ENCODE peak calls at places on chromosomes 4 and X, in eight cellular contexts. J, L, T, V, K, D, E and P are unnamed samples.

GRCh38 chr4:188714907-188715306 is 575.7 kb downstream of the TRIML1 start:
- DNase-seq in J (no peak), L (no peak), T (no peak), V (no peak), K (no peak), D (no peak), E (no peak), P (no peak)

GRCh38 chr4:8355864-8356565 is 84.5 kb downstream of the ACOX3 start:
- DNase-seq in J (no peak), L (no peak), T (no peak), V (no peak), K (no peak), D (no peak), E (no peak), P (no peak)

GRCh38 chrX:118724352-118724751 is 3.1 kb upstream of the IL13RA1 start:
- DNase-seq in J (no peak), L (no peak), T (no peak), V (no peak), K (no peak), D (no peak), E (no peak), P (no peak)

GRCh38 chrX:33339219-33339618 is 127.9 kb upstream of the DMD start:
- DNase-seq in J (no peak), L (no peak), T (peak; percentile 8), V (no peak), K (no peak), D (peak; percentile 1), E (no peak), P (no peak)

GRCh38 chr4:17128268-17128667 is 229.8 kb upstream of the LDB2 start:
- DNase-seq in J (no peak), L (no peak), T (no peak), V (no peak), K (no peak), D (no peak), E (no peak), P (no peak)

GRCh38 chr4:93617596-93617995 is 211.0 kb upstream of the ATOH1 start:
- DNase-seq in J (no peak), L (no peak), T (peak; percentile 55), V (no peak), K (no peak), D (no peak), E (no peak), P (no peak)

GRCh38 chrX:132292753-132293152 is 73.5 kb upstream of the RAP2C start:
- DNase-seq in J (peak; percentile 58), L (peak; percentile 55), T (peak; percentile 70), V (peak; percentile 15), K (no peak), D (peak; percentile 66), E (no peak), P (peak; percentile 42)

GRCh38 chr4:145956288-145956890 is 17.8 kb upstream of the ZNF827 start:
- DNase-seq in J (peak; percentile 71), L (no peak), T (peak; percentile 60), V (no peak), K (no peak), D (peak; percentile 75), E (peak; percentile 25), P (peak; percentile 60)

GRCh38 chr4:139986621-139987510 is 167.1 kb downstream of the MAML3 start:
- DNase-seq in J (no peak), L (no peak), T (no peak), V (no peak), K (no peak), D (no peak), E (no peak), P (no peak)

GRCh38 chrX:115650916-115651315 is 89.9 kb downstream of the PLS3 start:
- DNase-seq in J (peak; percentile 44), L (peak; percentile 19), T (peak; percentile 74), V (peak; percentile 23), K (no peak), D (peak; percentile 52), E (peak; percentile 39), P (no peak)

GRCh38 chr4:156692016-156692415 is 279.6 kb downstream of the PDGFC start:
- DNase-seq in J (no peak), L (no peak), T (no peak), V (no peak), K (no peak), D (no peak), E (no peak), P (no peak)

GRCh38 chr4:24979554-24979953 is 51.2 kb downstream of the LGI2 start:
- DNase-seq in J (no peak), L (no peak), T (no peak), V (no peak), K (no peak), D (peak; percentile 9), E (no peak), P (no peak)

GRCh38 chr4:168019019-168019651 is 73.2 kb upstream of the ANXA10 start:
- DNase-seq in J (no peak), L (no peak), T (no peak), V (no peak), K (no peak), D (peak; percentile 35), E (no peak), P (no peak)

GRCh38 chrX:50606300-50606950 is 135.8 kb upstream of the DGKK start:
- DNase-seq in J (no peak), L (no peak), T (no peak), V (no peak), K (no peak), D (no peak), E (no peak), P (no peak)

GRCh38 chr4:84767163-84767562 is 184.2 kb downstream of the CDS1 start:
- DNase-seq in J (peak; percentile 42), L (no peak), T (no peak), V (no peak), K (no peak), D (no peak), E (no peak), P (no peak)

GRCh38 chr4:153209410-153209809 is 5.2 kb downstream of the TRIM2 start:
- DNase-seq in J (no peak), L (no peak), T (no peak), V (no peak), K (no peak), D (no peak), E (no peak), P (no peak)

GRCh38 chr4:6394671-6395081 is 77.7 kb downstream of the PPP2R2C start:
- DNase-seq in J (no peak), L (no peak), T (no peak), V (no peak), K (no peak), D (no peak), E (no peak), P (no peak)

GRCh38 chr4:182265881-182266280 is 22.7 kb downstream of the TENM3 start:
- DNase-seq in J (peak; percentile 6), L (no peak), T (no peak), V (peak; percentile 13), K (no peak), D (no peak), E (no peak), P (no peak)
- TF ChIP-seq CTCF in J (no peak), L (no peak), T (no peak), V (peak; percentile 29), K (no peak), D (no peak), E (no peak), P (no peak)

GRCh38 chrX:1323315-1323714 is 13.3 kb upstream of the IL3RA start:
- DNase-seq in J (peak; percentile 89), L (peak; percentile 84), T (peak; percentile 70), V (peak; percentile 65), K (no peak), D (peak; percentile 64), E (no peak), P (peak; percentile 78)
- TF ChIP-seq CTCF in J (peak; percentile 44), L (peak; percentile 53), T (peak; percentile 60), V (peak; percentile 59), K (no peak), D (peak; percentile 58), E (peak; percentile 51), P (peak; percentile 60)

GRCh38 chr4:148704291-148704690 is 262.1 kb upstream of the NR3C2 start:
- DNase-seq in J (no peak), L (no peak), T (peak; percentile 12), V (no peak), K (no peak), D (peak; percentile 40), E (no peak), P (no peak)
- TF ChIP-seq CTCF in J (no peak), L (no peak), T (peak; percentile 38), V (peak; percentile 29), K (no peak), D (peak; percentile 50), E (no peak), P (no peak)

GRCh38 chr4:37977471-37978452 is 17.6 kb downstream of the PTTG2 start:
- DNase-seq in J (peak; percentile 85), L (peak; percentile 72), T (peak; percentile 65), V (peak; percentile 26), K (no peak), D (peak; percentile 50), E (peak; percentile 44), P (peak; percentile 80)

GRCh38 chr4:37973481-37973880 is 13.3 kb downstream of the PTTG2 start:
- DNase-seq in J (no peak), L (no peak), T (no peak), V (no peak), K (no peak), D (no peak), E (no peak), P (no peak)

GRCh38 chr4:37976513-37976912 is 16.3 kb downstream of the PTTG2 start:
- DNase-seq in J (no peak), L (no peak), T (no peak), V (no peak), K (no peak), D (no peak), E (no peak), P (no peak)

GRCh38 chr4:37978509-37978908 is 18.3 kb downstream of the PTTG2 start:
- DNase-seq in J (peak; percentile 16), L (no peak), T (no peak), V (no peak), K (no peak), D (peak; percentile 48), E (no peak), P (no peak)

GRCh38 chr4:37976991-37977470 is 16.8 kb downstream of the PTTG2 start:
- DNase-seq in J (peak; percentile 88), L (peak; percentile 91), T (peak; percentile 94), V (peak; percentile 24), K (peak; percentile 46), D (peak; percentile 53), E (peak; percentile 79), P (peak; percentile 92)
- TF ChIP-seq CTCF in J (no peak), L (no peak), T (peak; percentile 32), V (no peak), K (no peak), D (no peak), E (peak; percentile 35), P (no peak)